ENCODE peak calls at places on chromosomes 6 and 20, in eight cellular contexts. T is iris pigment epithelial cell; Q is amniotic stem cell; B is neural crest cell; A is SK-N-DZ; P is NCI-H69; H is CD4-positive, alpha-beta T cell; L is CD8-positive, alpha-beta memory T cell. U is an unnamed sample.

GRCh38 chr6:20447157-20447556 is 45.5 kb downstream of the E2F3 start:
- DNase-seq in T (no peak), Q (no peak), B (no peak), A (no peak), P (no peak), H (no peak), L (no peak), U (no peak)

GRCh38 chr6:50030350-50030749 is 8.6 kb upstream of the DEFB110 start:
- DNase-seq in T (no peak), Q (no peak), B (no peak), A (no peak), P (no peak), H (no peak), L (no peak), U (no peak)

GRCh38 chr6:96721227-96721626 is 116.0 kb downstream of the GPR63 start:
- DNase-seq in T (no peak), Q (no peak), B (no peak), A (no peak), P (no peak), H (no peak), L (no peak), U (peak)

GRCh38 chr6:43947860-43948259 is 177.8 kb downstream of the VEGFA start:
- DNase-seq in T (no peak), Q (no peak), B (no peak), A (no peak), P (no peak), H (no peak), L (no peak), U (no peak)

GRCh38 chr6:126372626-126373025 is 32.7 kb downstream of the CENPW start:
- DNase-seq in T (no peak), Q (no peak), B (no peak), A (no peak), P (no peak), H (no peak), L (no peak), U (no peak)

GRCh38 chr6:11428895-11429294 is 108.7 kb upstream of the TMEM170B start:
- DNase-seq in T (peak), Q (no peak), B (no peak), A (no peak), P (no peak), H (no peak), L (no peak), U (no peak)

GRCh38 chr6:130377911-130378310 is 12.1 kb downstream of the TMEM200A start:
- DNase-seq in T (no peak), Q (no peak), B (no peak), A (no peak), P (no peak), H (no peak), L (no peak), U (no peak)

GRCh38 chr6:38459291-38459690 is 180.4 kb downstream of the BTBD9 start:
- DNase-seq in T (peak), Q (no peak), B (no peak), A (no peak), P (no peak), H (no peak), L (no peak), U (peak)

GRCh38 chr6:169618526-169619490 is 83.0 kb downstream of the WDR27 start:
- DNase-seq in T (peak), Q (peak), B (no peak), A (no peak), P (no peak), H (no peak), L (no peak), U (no peak)

GRCh38 chr20:56875052-56875663 is 246.1 kb downstream of the TFAP2C start:
- DNase-seq in T (peak), Q (peak), B (no peak), A (no peak), P (no peak), H (no peak), L (no peak), U (no peak)

GRCh38 chr20:20207872-20208271 is 155.5 kb downstream of the CFAP61 start:
- DNase-seq in T (no peak), Q (no peak), B (no peak), A (no peak), P (peak), H (no peak), L (no peak), U (no peak)

GRCh38 chr20:53778736-53779135 is 185.1 kb upstream of the ZNF217 start:
- DNase-seq in T (no peak), Q (no peak), B (no peak), A (no peak), P (no peak), H (no peak), L (no peak), U (no peak)

GRCh38 chr20:64111841-64112641 is 4.7 kb upstream of the NPBWR2 start:
- DNase-seq in T (no peak), Q (no peak), B (no peak), A (peak), P (no peak), H (no peak), L (no peak), U (no peak)

GRCh38 chr20:41172296-41173140 is 35.2 kb downstream of the PLCG1 start:
- DNase-seq in T (no peak), Q (no peak), B (no peak), A (no peak), P (no peak), H (no peak), L (no peak), U (no peak)

GRCh38 chr6:49336514-49337131 is 126.4 kb downstream of the MMUT start:
- DNase-seq in T (peak), Q (no peak), B (no peak), A (peak), P (no peak), H (no peak), L (no peak), U (peak)

GRCh38 chr6:141539617-141540016 is 593.1 kb upstream of the GJE1 start:
- DNase-seq in T (no peak), Q (no peak), B (no peak), A (no peak), P (no peak), H (no peak), L (no peak), U (no peak)

GRCh38 chr6:12113190-12113578 is 101.1 kb downstream of the HIVEP1 start:
- DNase-seq in T (peak), Q (no peak), B (no peak), A (no peak), P (no peak), H (no peak), L (no peak), U (no peak)

GRCh38 chr6:74289881-74290280 is 593.9 kb downstream of the CD109 start:
- DNase-seq in T (peak), Q (no peak), B (no peak), A (no peak), P (no peak), H (no peak), L (no peak), U (no peak)

GRCh38 chr6:158769696-158770446 is 49.3 kb downstream of the EZR start:
- DNase-seq in T (no peak), Q (no peak), B (no peak), A (peak), P (peak), H (no peak), L (no peak), U (no peak)

GRCh38 chr6:67506352-67506751 is 1128.7 kb upstream of the ADGRB3 start:
- DNase-seq in T (no peak), Q (no peak), B (no peak), A (no peak), P (no peak), H (no peak), L (no peak), U (no peak)

GRCh38 chr6:151962246-151962846 is 154.9 kb downstream of the ESR1 start:
- DNase-seq in T (peak), Q (no peak), B (no peak), A (no peak), P (no peak), H (no peak), L (no peak), U (no peak)

GRCh38 chr6:14266266-14266665 is 148.7 kb downstream of the CD83 start:
- DNase-seq in T (no peak), Q (no peak), B (no peak), A (no peak), P (no peak), H (no peak), L (no peak), U (no peak)

U was measured in NCI-H82.